ENCODE peak calls at places on chromosome 16, in seven cellular contexts. H, Q, T, X, D, E and S are unnamed samples.

GRCh38 chr16:29806096-29806579 is at the start of gene MAZ:
- DNase-seq in T (peak; percentile 90), H (no peak), E (no peak), Q (no peak), D (peak; percentile 83), X (no peak), S (no peak)

GRCh38 chr16:306911-307370 is 24.0 kb downstream of the PDIA2 start:
- DNase-seq in D (no peak), Q (no peak), E (no peak), T (no peak), X (no peak), H (no peak), S (no peak)

GRCh38 chr16:70747703-70748631 is 53.0 kb downstream of the VAC14 start:
- DNase-seq in Q (no peak), T (no peak), D (no peak), E (no peak), X (peak; percentile 38), H (no peak), S (no peak)

GRCh38 chr16:89495121-89495520 is 4.8 kb upstream of the ANKRD11 start:
- DNase-seq in T (no peak), Q (no peak), D (no peak), E (no peak), H (no peak), X (no peak), S (no peak)

GRCh38 chr16:1932050-1933028 is 10.7 kb downstream of the MSRB1 start:
- DNase-seq in E (no peak), H (no peak), Q (peak; percentile 69), T (no peak), D (no peak), X (no peak), S (peak; percentile 77)

GRCh38 chr16:88382491-88383400 is at the start of gene ZNF469:
- DNase-seq in D (no peak), H (no peak), X (no peak), Q (no peak), E (no peak), T (peak; percentile 89), S (peak; percentile 29)

GRCh38 chr16:73057369-73058210 is 9.7 kb upstream of the ZFHX3 start:
- DNase-seq in Q (no peak), X (peak; percentile 22), E (no peak), H (no peak), D (no peak), T (peak; percentile 76), S (peak; percentile 43)

GRCh38 chr16:59170065-59170712 is 436.1 kb upstream of the GOT2 start:
- DNase-seq in D (no peak), T (no peak), E (no peak), H (peak; percentile 31), Q (no peak), X (no peak), S (no peak)

GRCh38 chr16:68343137-68343536 is 32.3 kb downstream of the PRMT7 start:
- DNase-seq in H (no peak), E (no peak), T (no peak), D (no peak), Q (no peak), X (no peak), S (no peak)

GRCh38 chr16:27335349-27336052 is 21.7 kb downstream of the IL4R start:
- DNase-seq in H (no peak), X (no peak), D (no peak), Q (no peak), T (no peak), E (no peak), S (no peak)

GRCh38 chr16:81730090-81731051 is 48.7 kb upstream of the PLCG2 start:
- DNase-seq in H (peak; percentile 99), Q (peak; percentile 70), X (peak; percentile 75), E (no peak), T (peak; percentile 97), D (peak; percentile 75), S (peak; percentile 80)

GRCh38 chr16:90077757-90078593 is 844 bp upstream of the PRDM7 start:
- DNase-seq in D (no peak), H (no peak), E (no peak), T (peak; percentile 14), Q (no peak), X (peak; percentile 16), S (peak; percentile 21)

GRCh38 chr16:10349851-10350250 is 36.0 kb upstream of the ATF7IP2 start:
- DNase-seq in E (no peak), Q (no peak), T (no peak), H (no peak), X (no peak), D (no peak), S (no peak)

GRCh38 chr16:16052916-16053315 is 103.5 kb downstream of the ABCC1 start:
- DNase-seq in X (no peak), Q (no peak), H (no peak), D (no peak), T (no peak), E (no peak), S (no peak)

GRCh38 chr16:27628216-27628945 is 78.4 kb downstream of the KATNIP start:
- DNase-seq in H (no peak), D (no peak), X (no peak), Q (no peak), E (no peak), T (peak; percentile 33), S (no peak)

GRCh38 chr16:57054338-57054737 is 38.0 kb upstream of the CPNE2 start:
- DNase-seq in D (no peak), T (no peak), X (no peak), E (no peak), H (no peak), Q (no peak), S (no peak)

GRCh38 chr16:10623059-10623458 is 42.7 kb upstream of the EMP2 start:
- DNase-seq in T (no peak), X (no peak), Q (no peak), D (no peak), E (no peak), H (no peak), S (no peak)

GRCh38 chr16:52254753-52255152 is 292.2 kb downstream of the TOX3 start:
- DNase-seq in H (no peak), E (no peak), T (no peak), D (no peak), X (no peak), Q (no peak), S (no peak)
- TF ChIP-seq JUND in H (no peak), E (no peak), T (no peak), D (no peak), X (no peak), Q (no peak), S (no peak)

GRCh38 chr16:19163215-19163614 is 4.8 kb upstream of the SYT17 start:
- DNase-seq in X (no peak), T (no peak), H (no peak), D (no peak), E (no peak), Q (no peak), S (no peak)

GRCh38 chr16:19164285-19164684 is 3.8 kb upstream of the SYT17 start:
- DNase-seq in T (no peak), X (no peak), Q (no peak), E (no peak), H (no peak), D (no peak), S (no peak)

GRCh38 chr16:19165101-19165500 is 2.9 kb upstream of the SYT17 start:
- DNase-seq in Q (no peak), E (no peak), H (no peak), D (no peak), T (no peak), X (no peak), S (no peak)

GRCh38 chr16:19166500-19166899 is 1.5 kb upstream of the SYT17 start:
- DNase-seq in D (peak; percentile 29), T (no peak), E (no peak), Q (no peak), X (peak; percentile 11), H (no peak), S (peak; percentile 69)

GRCh38 chr16:19162085-19162484 is 6.0 kb upstream of the SYT17 start:
- DNase-seq in H (no peak), E (no peak), Q (no peak), X (no peak), D (no peak), T (no peak), S (no peak)
- TF ChIP-seq JUND in H (no peak), E (no peak), Q (no peak), X (no peak), D (no peak), T (no peak), S (no peak)

GRCh38 chr16:9286930-9287329 is 195.5 kb downstream of the HAPSTR1 start:
- DNase-seq in T (no peak), H (no peak), E (no peak), Q (no peak), X (no peak), D (no peak), S (no peak)
- TF ChIP-seq JUND in T (no peak), H (no peak), E (no peak), Q (no peak), X (no peak), D (no peak), S (no peak)

GRCh38 chr16:75110637-75111513 is 5.7 kb downstream of the LDHD start:
- DNase-seq in D (peak; percentile 80), T (peak; percentile 91), H (peak; percentile 83), X (peak; percentile 88), Q (peak; percentile 80), E (peak; percentile 62), S (peak; percentile 69)
- TF ChIP-seq JUND in D (no peak), T (no peak), H (peak; percentile 16), X (peak; percentile 62), Q (no peak), E (no peak), S (no peak)